ENCODE peak calls at places on chromosome 22, in ten cellular contexts. U is NCI-H774; O is activated naive CD4-positive, alpha-beta T cell treated with Interleukin-2 at 50 U/mL for 16 hours; T is stromal cell of bone marrow; I is dermis microvascular lymphatic vessel endothelial cell; H is effector memory CD8-positive, alpha-beta T cell; C is pancreas; J is A549; E is GM23248; D is activated CD8-positive, alpha-beta memory T cell treated with anti-CD3 and anti-CD28 coated beads for 4 hours. F is an unnamed sample.

GRCh38 chr22:17266261-17266971 is 47.2 kb upstream of the ADA2 start:
- DNase-seq in E (no peak), I (no peak), J (no peak), U (no peak), C (no peak), O (no peak), T (no peak), D (no peak), H (no peak), F (no peak)

GRCh38 chr22:32622004-32622761 is 147.6 kb downstream of the FBXO7 start:
- DNase-seq in O (no peak), I (no peak), J (no peak), E (peak; percentile 86), C (no peak), T (peak; percentile 39), D (no peak), U (no peak), H (no peak), F (no peak)

GRCh38 chr22:49969751-49970527 is 9.4 kb downstream of the PIM3 start:
- DNase-seq in U (no peak), I (no peak), C (peak; percentile 61), J (no peak), T (no peak), D (no peak), O (peak; percentile 2), H (no peak), E (no peak), F (peak; percentile 19)

GRCh38 chr22:44129614-44129976 is 51.1 kb upstream of the PARVG start:
- DNase-seq in O (no peak), D (no peak), C (no peak), U (no peak), T (no peak), H (no peak), I (peak; percentile 83), J (no peak), E (peak; percentile 74), F (no peak)

GRCh38 chr22:26835929-26836528 is 178.6 kb downstream of the MIAT start:
- DNase-seq in T (peak; percentile 12), I (peak; percentile 41), C (peak; percentile 72), U (peak; percentile 6), D (no peak), E (peak; percentile 57), O (peak; percentile 21), J (peak; percentile 51), H (peak; percentile 40), F (peak; percentile 25)

GRCh38 chr22:17319541-17319940 is 49.7 kb upstream of the CECR2 start:
- DNase-seq in E (no peak), T (no peak), C (no peak), U (no peak), D (no peak), J (no peak), O (no peak), I (no peak), H (no peak), F (no peak)

GRCh38 chr22:32830473-32830872 is 29.0 kb downstream of the TIMP3 start:
- DNase-seq in H (no peak), U (no peak), O (no peak), T (no peak), J (no peak), D (no peak), I (peak; percentile 98), C (no peak), E (no peak), F (no peak)

GRCh38 chr22:17366830-17367229 is 2.4 kb upstream of the CECR2 start:
- DNase-seq in E (no peak), D (no peak), H (no peak), I (no peak), C (no peak), J (peak; percentile 33), T (no peak), O (peak; percentile 31), U (no peak), F (no peak)

GRCh38 chr22:24107668-24108067 is 73.6 kb upstream of the SUSD2 start:
- DNase-seq in E (peak; percentile 96), J (no peak), T (peak; percentile 87), O (no peak), H (no peak), U (no peak), I (peak; percentile 44), D (no peak), C (no peak), F (no peak)

GRCh38 chr22:36291831-36292740 is 39.2 kb downstream of the APOL1 start:
- DNase-seq in T (no peak), O (no peak), H (no peak), D (no peak), C (peak; percentile 53), J (no peak), I (no peak), U (no peak), E (no peak), F (no peak)

GRCh38 chr22:37175414-37176144 is 12.5 kb downstream of the C1QTNF6 start:
- DNase-seq in T (no peak), I (no peak), U (no peak), O (no peak), H (no peak), E (peak; percentile 20), J (no peak), C (peak; percentile 43), D (no peak), F (no peak)

GRCh38 chr22:21623402-21623970 is 6.3 kb downstream of the YDJC start:
- DNase-seq in C (no peak), U (no peak), I (no peak), E (no peak), J (no peak), O (no peak), H (no peak), T (no peak), D (no peak), F (no peak)

GRCh38 chr22:21652547-21653545 is 10.7 kb downstream of the SDF2L1 start:
- DNase-seq in J (no peak), I (no peak), H (no peak), C (no peak), O (no peak), U (no peak), T (no peak), D (no peak), E (no peak), F (no peak)

GRCh38 chr22:20205964-20206708 is 55.3 kb upstream of the CCDC188 start:
- DNase-seq in U (no peak), C (no peak), H (peak; percentile 62), J (peak; percentile 75), D (peak; percentile 33), T (peak; percentile 33), I (peak; percentile 67), E (peak; percentile 82), O (peak; percentile 70), F (peak; percentile 43)

GRCh38 chr22:17159504-17159951 is 451 bp upstream of the HDHD5 start:
- DNase-seq in T (peak; percentile 6), E (peak; percentile 75), O (peak; percentile 76), J (peak; percentile 48), D (peak; percentile 25), U (peak; percentile 23), H (no peak), C (peak; percentile 71), I (peak; percentile 56), F (no peak)

GRCh38 chr22:33620085-33620484 is 300.2 kb downstream of the LARGE1 start:
- DNase-seq in H (no peak), O (no peak), J (no peak), I (no peak), C (no peak), D (no peak), U (no peak), T (no peak), E (no peak), F (no peak)

GRCh38 chr22:25942989-25943411 is 201.0 kb downstream of the MYO18B start:
- DNase-seq in E (peak; percentile 8), U (peak; percentile 70), O (no peak), I (no peak), H (no peak), T (no peak), C (no peak), J (peak; percentile 5), D (no peak), F (no peak)

GRCh38 chr22:32823024-32823730 is 21.7 kb downstream of the TIMP3 start:
- DNase-seq in D (no peak), I (peak; percentile 67), O (no peak), E (no peak), J (peak; percentile 64), T (no peak), C (peak; percentile 67), U (no peak), H (no peak), F (no peak)

GRCh38 chr22:27467039-27467438 is 334.5 kb downstream of the MN1 start:
- DNase-seq in C (no peak), I (no peak), O (no peak), T (no peak), H (no peak), D (no peak), J (no peak), E (no peak), U (no peak), F (no peak)

GRCh38 chr22:29011200-29011867 is 50.3 kb downstream of the C22orf31 start:
- DNase-seq in E (no peak), T (no peak), I (no peak), O (no peak), D (no peak), J (no peak), C (no peak), U (no peak), H (no peak), F (no peak)

GRCh38 chr22:37701121-37701786 is 4.4 kb downstream of the TRIOBP start:
- DNase-seq in E (peak; percentile 36), O (no peak), C (no peak), H (no peak), J (no peak), D (no peak), I (no peak), T (no peak), U (no peak), F (no peak)

GRCh38 chr22:46536559-46537220 is 730 bp downstream of the CELSR1 start:
- DNase-seq in U (no peak), H (no peak), D (no peak), T (no peak), C (no peak), O (no peak), J (peak; percentile 24), I (peak; percentile 14), E (no peak), F (no peak)

GRCh38 chr22:45142376-45142775 is 21.3 kb upstream of the NUP50 start:
- DNase-seq in J (no peak), U (no peak), H (no peak), E (no peak), I (no peak), C (no peak), D (no peak), O (no peak), T (no peak), F (no peak)

GRCh38 chr22:23404689-23405365 is 175.3 kb downstream of the IGLL1 start:
- DNase-seq in T (no peak), C (no peak), I (peak; percentile 41), E (peak; percentile 31), D (no peak), J (no peak), U (no peak), O (no peak), H (no peak), F (no peak)

GRCh38 chr22:45475063-45475747 is 27.5 kb upstream of the FBLN1 start:
- DNase-seq in C (no peak), U (no peak), T (no peak), E (no peak), H (no peak), I (no peak), O (no peak), D (no peak), J (no peak), F (no peak)

GRCh38 chr22:35630387-35630793 is 13.3 kb upstream of the MB start:
- DNase-seq in H (no peak), D (no peak), I (no peak), E (peak; percentile 78), T (no peak), C (peak; percentile 41), U (no peak), O (no peak), J (peak; percentile 66), F (no peak)

GRCh38 chr22:38034278-38034882 is 22.8 kb upstream of the PICK1 start:
- DNase-seq in E (peak; percentile 96), U (no peak), C (no peak), J (peak; percentile 82), I (peak; percentile 82), H (no peak), T (peak; percentile 63), O (no peak), D (no peak), F (no peak)

GRCh38 chr22:44261861-44262595 is 50.7 kb downstream of the SHISAL1 start:
- DNase-seq in O (no peak), E (no peak), H (no peak), I (no peak), T (no peak), J (no peak), U (no peak), D (no peak), C (peak; percentile 41), F (peak; percentile 10)